ENCODE peak calls at places on chromosomes 13 and 19, in nine cellular contexts. P, Y, D, X, Q, N, B, E and C are unnamed samples.
A peak's percentile ranks its signal among the peaks of the same experiment; 100 is the strongest.

GRCh38 chr13:35388979-35389378 is 87.5 kb downstream of the MAB21L1 start:
- DNase-seq in N (no peak), X (peak; percentile 47), D (no peak), E (no peak), Y (peak; percentile 54), P (peak; percentile 62), B (no peak), Q (peak; percentile 1), C (no peak)

GRCh38 chr19:49497047-49497789 is 984 bp downstream of the RPS11 start:
- DNase-seq in B (peak; percentile 47), X (peak; percentile 62), E (peak; percentile 63), N (no peak), Y (peak; percentile 74), Q (no peak), D (peak; percentile 67), P (peak; percentile 63), C (no peak)

GRCh38 chr19:50835103-50835784 is 1.9 kb upstream of the KLK15 start:
- DNase-seq in P (peak; percentile 7), X (peak; percentile 26), D (peak; percentile 73), N (no peak), Y (peak; percentile 24), B (no peak), Q (peak; percentile 9), E (no peak), C (no peak)

GRCh38 chr13:49997935-49998334 is 1.1 kb downstream of the TRIM13 start:
- DNase-seq in Q (no peak), X (peak; percentile 9), N (no peak), D (peak; percentile 13), P (no peak), Y (peak; percentile 15), E (no peak), B (no peak), C (no peak)

GRCh38 chr13:97231832-97232201 is 9.7 kb downstream of the MBNL2 start:
- DNase-seq in E (no peak), Y (no peak), D (no peak), N (no peak), X (peak; percentile 80), B (no peak), P (no peak), Q (no peak), C (no peak)

GRCh38 chr13:104779311-104779710 is 1713.1 kb upstream of the SLC10A2 start:
- DNase-seq in N (no peak), Y (no peak), B (no peak), D (peak; percentile 54), E (no peak), X (peak; percentile 26), Q (peak; percentile 28), P (peak; percentile 39), C (no peak)

GRCh38 chr13:40206241-40207109 is 460.0 kb downstream of the FOXO1 start:
- DNase-seq in X (no peak), B (no peak), D (no peak), Y (no peak), Q (peak; percentile 20), N (no peak), E (peak; percentile 42), P (peak; percentile 68), C (no peak)

GRCh38 chr13:50617134-50617721 is 226.3 kb downstream of the DLEU7 start:
- DNase-seq in E (no peak), X (peak; percentile 92), N (no peak), D (no peak), Q (peak; percentile 93), B (no peak), P (peak; percentile 80), Y (no peak), C (no peak)

GRCh38 chr13:25945596-25945995 is 106.2 kb downstream of the SHISA2 start:
- DNase-seq in B (peak; percentile 47), Y (no peak), E (no peak), D (no peak), P (peak; percentile 8), Q (peak; percentile 65), X (peak; percentile 21), N (no peak), C (no peak)

GRCh38 chr19:42596391-42597071 is 1.8 kb upstream of the CEACAM8 start:
- DNase-seq in B (no peak), X (peak; percentile 25), E (peak; percentile 16), P (peak; percentile 20), Q (no peak), Y (peak; percentile 16), D (peak; percentile 81), N (no peak), C (no peak)

GRCh38 chr13:55087085-55087484 is 2053.6 kb upstream of the PRR20A start:
- DNase-seq in N (no peak), P (no peak), X (no peak), E (no peak), Y (no peak), Q (no peak), B (no peak), D (no peak), C (no peak)

GRCh38 chr13:39676315-39676876 is 20.9 kb downstream of the COG6 start:
- DNase-seq in Q (peak; percentile 50), P (peak; percentile 75), N (no peak), X (peak; percentile 51), B (peak; percentile 73), Y (peak; percentile 54), D (peak; percentile 5), E (no peak), C (no peak)